ENCODE peak calls at places on chromosomes 11 and 22, in five cellular contexts. One of them, this sample, is unnamed. For H3K9me2, the result is how much of the 10 kb centered on the place peaks cover.

GRCh38 chr22:37233751-37234631 is 10.1 kb downstream of the RAC2 start:
- DNase-seq in GM23248: no peak
- DNase-seq in HCT116: no peak
- DNase-seq in Karpas-422: no peak
- DNase-seq in MM.1S: no peak
- DNase-seq in this sample: no peak

GRCh38 chr22:17966403-17966717 is 58.0 kb downstream of the MICAL3 start:
- DNase-seq in GM23248: no peak
- DNase-seq in HCT116: no peak
- DNase-seq in Karpas-422: no peak
- DNase-seq in MM.1S: no peak
- DNase-seq in this sample: no peak

GRCh38 chr11:2525941-2526807 is 81.4 kb downstream of the KCNQ1 start:
- DNase-seq in GM23248: no peak
- DNase-seq in HCT116: no peak
- DNase-seq in Karpas-422: no peak
- DNase-seq in MM.1S: no peak
- DNase-seq in this sample: no peak

GRCh38 chr22:23095467-23096342 is 25.4 kb downstream of the GNAZ start:
- DNase-seq in GM23248: no peak
- DNase-seq in HCT116: no peak
- DNase-seq in Karpas-422: no peak
- DNase-seq in MM.1S: no peak
- DNase-seq in this sample: no peak

GRCh38 chr22:49918911-49919881 is 762 bp downstream of the CRELD2 start:
- DNase-seq in GM23248: no peak
- DNase-seq in HCT116: no peak
- DNase-seq in Karpas-422: no peak
- DNase-seq in MM.1S: no peak
- DNase-seq in this sample: no peak

GRCh38 chr11:67483901-67484665 is 1.3 kb downstream of the AIP start:
- DNase-seq in GM23248: no peak
- DNase-seq in HCT116: no peak
- DNase-seq in Karpas-422: peak
- DNase-seq in MM.1S: no peak
- DNase-seq in this sample: no peak

GRCh38 chr11:69941546-69942332 is 122.5 kb upstream of the FGF3 start:
- DNase-seq in GM23248: no peak
- DNase-seq in HCT116: no peak
- DNase-seq in Karpas-422: no peak
- DNase-seq in MM.1S: no peak
- DNase-seq in this sample: no peak

GRCh38 chr22:30855677-30856518 is 112.7 kb downstream of the MORC2 start:
- DNase-seq in GM23248: peak
- DNase-seq in HCT116: no peak
- DNase-seq in Karpas-422: no peak
- DNase-seq in MM.1S: no peak
- DNase-seq in this sample: no peak

GRCh38 chr11:134819026-134819425 is 407.0 kb upstream of the B3GAT1 start:
- DNase-seq in GM23248: no peak
- DNase-seq in HCT116: no peak
- DNase-seq in Karpas-422: no peak
- DNase-seq in MM.1S: no peak
- DNase-seq in this sample: no peak

GRCh38 chr22:18060646-18061620 is 16.9 kb upstream of the PEX26 start:
- DNase-seq in GM23248: peak
- DNase-seq in HCT116: no peak
- DNase-seq in Karpas-422: peak
- DNase-seq in MM.1S: no peak
- DNase-seq in this sample: peak

GRCh38 chr11:15930442-15931025 is 425.8 kb downstream of the SOX6 start:
- DNase-seq in GM23248: no peak
- DNase-seq in HCT116: no peak
- DNase-seq in Karpas-422: no peak
- DNase-seq in MM.1S: no peak
- DNase-seq in this sample: no peak

GRCh38 chr11:122923302-122923701 is 40.7 kb downstream of the JHY start:
- DNase-seq in GM23248: no peak
- DNase-seq in HCT116: no peak
- DNase-seq in Karpas-422: no peak
- DNase-seq in MM.1S: no peak
- DNase-seq in this sample: peak

GRCh38 chr11:117618956-117619355 is 178.1 kb downstream of the DSCAML1 start:
- DNase-seq in GM23248: no peak
- DNase-seq in HCT116: no peak
- DNase-seq in Karpas-422: peak
- DNase-seq in MM.1S: no peak
- DNase-seq in this sample: no peak

GRCh38 chr11:119478711-119479285 is 55.8 kb upstream of the THY1 start:
- DNase-seq in GM23248: no peak
- DNase-seq in HCT116: no peak
- DNase-seq in Karpas-422: no peak
- DNase-seq in MM.1S: no peak
- DNase-seq in this sample: no peak

GRCh38 chr11:12693075-12693473 is 18.9 kb downstream of the TEAD1 start:
- DNase-seq in GM23248: peak
- DNase-seq in HCT116: no peak
- DNase-seq in Karpas-422: no peak
- DNase-seq in MM.1S: no peak
- DNase-seq in this sample: no peak

GRCh38 chr11:19428206-19429001 is 187.7 kb upstream of the E2F8 start:
- DNase-seq in GM23248: no peak
- DNase-seq in HCT116: no peak
- DNase-seq in Karpas-422: peak
- DNase-seq in MM.1S: no peak
- DNase-seq in this sample: peak

DNA sequence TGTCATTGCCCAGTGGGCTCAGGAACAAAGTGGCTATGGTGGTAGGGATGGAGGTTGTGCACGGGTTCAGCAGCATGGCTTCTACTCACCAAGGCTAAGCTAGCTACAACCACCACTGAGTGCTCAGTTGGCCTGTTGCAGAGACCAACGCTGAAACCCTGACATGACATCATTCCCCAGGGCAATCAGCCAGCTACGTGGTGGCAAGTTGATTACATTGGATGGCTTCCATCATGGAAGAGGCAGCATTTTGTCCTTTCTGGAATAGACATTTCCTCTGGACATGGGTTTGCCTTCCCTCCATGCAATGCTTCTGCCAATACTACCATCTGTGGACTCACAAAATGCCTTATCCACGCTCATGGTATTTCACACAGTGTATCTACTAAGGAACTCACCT is 634.3 kb downstream of the OPCML start:
- DNase-seq in GM23248: no peak
- DNase-seq in HCT116: no peak
- DNase-seq in Karpas-422: no peak
- DNase-seq in MM.1S: no peak
- DNase-seq in this sample: no peak
- H3K9me2 ChIP-seq in GM23248: under half
- H3K9me2 ChIP-seq in HCT116: under half
- H3K9me2 ChIP-seq in Karpas-422: under half
- H3K9me2 ChIP-seq in MM.1S: under half
- H3K9me2 ChIP-seq in this sample: under half

GRCh38 chr11:32082346-32082986 is 8.4 kb upstream of the RCN1 start:
- DNase-seq in GM23248: no peak
- DNase-seq in HCT116: no peak
- DNase-seq in Karpas-422: no peak
- DNase-seq in MM.1S: no peak
- DNase-seq in this sample: no peak

GRCh38 chr11:32090774-32091370 is at the start of gene RCN1:
- DNase-seq in GM23248: peak
- DNase-seq in HCT116: no peak
- DNase-seq in Karpas-422: peak
- DNase-seq in MM.1S: peak
- DNase-seq in this sample: peak

GRCh38 chr11:32087602-32088001 is 3.3 kb upstream of the RCN1 start:
- DNase-seq in GM23248: peak
- DNase-seq in HCT116: no peak
- DNase-seq in Karpas-422: no peak
- DNase-seq in MM.1S: peak
- DNase-seq in this sample: peak

GRCh38 chr11:32092581-32093170 is 1.8 kb downstream of the RCN1 start:
- DNase-seq in GM23248: peak
- DNase-seq in HCT116: no peak
- DNase-seq in Karpas-422: no peak
- DNase-seq in MM.1S: no peak
- DNase-seq in this sample: no peak

GRCh38 chr11:32088117-32088941 is 2.5 kb upstream of the RCN1 start:
- DNase-seq in GM23248: peak
- DNase-seq in HCT116: no peak
- DNase-seq in Karpas-422: no peak
- DNase-seq in MM.1S: peak
- DNase-seq in this sample: peak
- H3K9ac ChIP-seq in GM23248: peak
- H3K9ac ChIP-seq in HCT116: no peak
- H3K9ac ChIP-seq in Karpas-422: no peak
- H3K9ac ChIP-seq in MM.1S: no peak
- H3K9ac ChIP-seq in this sample: peak

GRCh38 chr11:132898676-132899075 is 633.6 kb downstream of the OPCML start:
- DNase-seq in GM23248: no peak
- DNase-seq in HCT116: no peak
- DNase-seq in Karpas-422: no peak
- DNase-seq in MM.1S: no peak
- DNase-seq in this sample: no peak
- H3K9me2 ChIP-seq in GM23248: under half
- H3K9me2 ChIP-seq in HCT116: under half
- H3K9me2 ChIP-seq in Karpas-422: under half
- H3K9me2 ChIP-seq in MM.1S: under half
- H3K9me2 ChIP-seq in this sample: under half

GRCh38 chr22:39611360-39611759 is 40.8 kb downstream of the CACNA1I start:
- DNase-seq in GM23248: no peak
- DNase-seq in HCT116: no peak
- DNase-seq in Karpas-422: no peak
- DNase-seq in MM.1S: no peak
- DNase-seq in this sample: no peak
- H3K9ac ChIP-seq in GM23248: no peak
- H3K9ac ChIP-seq in HCT116: no peak
- H3K9ac ChIP-seq in Karpas-422: no peak
- H3K9ac ChIP-seq in MM.1S: no peak
- H3K9ac ChIP-seq in this sample: no peak

GRCh38 chr11:96178014-96178745 is 164.8 kb downstream of the MAML2 start:
- DNase-seq in GM23248: no peak
- DNase-seq in HCT116: no peak
- DNase-seq in Karpas-422: no peak
- DNase-seq in MM.1S: no peak
- DNase-seq in this sample: no peak
- H3K9me2 ChIP-seq in GM23248: under half
- H3K9me2 ChIP-seq in HCT116: under half
- H3K9me2 ChIP-seq in Karpas-422: under half
- H3K9me2 ChIP-seq in MM.1S: under half
- H3K9me2 ChIP-seq in this sample: under half

DNA sequence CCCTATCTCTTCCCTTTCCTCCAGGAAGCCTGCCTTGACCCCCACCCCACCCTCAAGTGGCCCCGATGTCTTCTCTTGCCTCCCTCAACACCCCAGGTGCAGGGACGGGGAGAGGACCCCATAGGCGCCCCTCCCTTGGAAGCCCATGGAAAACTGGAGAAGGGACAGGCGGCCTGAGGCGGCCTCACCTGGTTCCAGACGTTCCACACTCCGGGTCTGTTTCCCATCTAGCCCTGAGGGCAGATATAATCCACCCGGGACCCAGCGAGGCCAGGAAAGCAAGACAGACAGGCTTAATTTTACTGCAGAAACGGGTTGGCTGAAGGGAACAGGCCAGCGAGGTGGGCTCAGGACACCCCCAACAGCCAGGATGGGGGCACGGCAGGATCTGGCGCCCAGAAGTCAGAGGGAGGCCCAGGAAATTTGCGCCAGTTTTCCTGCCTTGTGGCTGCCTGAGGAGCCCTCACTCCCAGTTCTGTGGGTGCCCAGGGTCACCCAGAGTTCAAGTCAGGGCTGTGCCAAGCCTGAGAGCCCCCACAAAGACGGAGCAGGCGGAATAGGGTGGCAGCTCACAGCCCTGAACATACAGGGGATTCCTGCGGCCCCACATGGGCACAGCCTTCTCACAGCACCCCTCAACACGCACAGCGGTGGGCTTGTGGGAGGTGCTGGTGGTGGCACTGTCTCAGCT is 3.0 kb upstream of the SIGIRR start:
- DNase-seq in GM23248: no peak
- DNase-seq in HCT116: no peak
- DNase-seq in Karpas-422: no peak
- DNase-seq in MM.1S: no peak
- DNase-seq in this sample: no peak
- H3K9ac ChIP-seq in GM23248: no peak
- H3K9ac ChIP-seq in HCT116: peak
- H3K9ac ChIP-seq in Karpas-422: no peak
- H3K9ac ChIP-seq in MM.1S: no peak
- H3K9ac ChIP-seq in this sample: no peak